ENCODE peak calls at places on chromosome 7, in five cellular contexts. V is neuronal stem cell, Z is trophoblast cell, J is mesenchymal stem cell, N is H1. H is an unnamed sample.

GRCh38 chr7:117399820-117400422 is 27.4 kb downstream of the ASZ1 start:
- DNase-seq in V (no peak), Z (peak; percentile 31), J (no peak), N (no peak), H (no peak)

GRCh38 chr7:139125637-139126036 is 16.1 kb upstream of the ZC3HAV1 start:
- DNase-seq in V (no peak), Z (no peak), J (no peak), N (no peak), H (no peak)

GRCh38 chr7:57403601-57404342 is 46.2 kb upstream of the ZNF716 start:
- DNase-seq in V (no peak), Z (peak; percentile 84), J (no peak), N (no peak), H (no peak)

GRCh38 chr7:122544463-122544862 is 154.5 kb downstream of the RNF133 start:
- DNase-seq in V (no peak), Z (no peak), J (no peak), N (no peak), H (no peak)

GRCh38 chr7:30068117-30068516 is 39.9 kb downstream of the PLEKHA8 start:
- DNase-seq in V (no peak), Z (peak; percentile 94), J (peak; percentile 81), N (no peak), H (no peak)

GRCh38 chr7:104627516-104627915 is 299.1 kb downstream of the LHFPL3 start:
- DNase-seq in V (peak; percentile 47), Z (peak; percentile 51), J (no peak), N (peak; percentile 58), H (peak; percentile 40)

GRCh38 chr7:27767374-27767773 is 27.4 kb downstream of the TAX1BP1 start:
- DNase-seq in V (no peak), Z (no peak), J (no peak), N (no peak), H (no peak)

GRCh38 chr7:115475774-115476407 is 554.0 kb downstream of the MDFIC start:
- DNase-seq in V (peak; percentile 48), Z (no peak), J (peak; percentile 24), N (no peak), H (peak; percentile 56)

GRCh38 chr7:28292826-28293528 is 112.4 kb upstream of the JAZF1 start:
- DNase-seq in V (no peak), Z (no peak), J (no peak), N (no peak), H (no peak)

GRCh38 chr7:75537731-75538130 is 45.6 kb downstream of the SPDYE5 start:
- DNase-seq in V (no peak), Z (no peak), J (no peak), N (no peak), H (no peak)

GRCh38 chr7:12524794-12525386 is 45.6 kb upstream of the SCIN start:
- DNase-seq in V (peak; percentile 24), Z (peak; percentile 85), J (peak; percentile 66), N (no peak), H (no peak)

GRCh38 chr7:2666588-2667250 is 21.3 kb upstream of the AMZ1 start:
- DNase-seq in V (no peak), Z (no peak), J (no peak), N (no peak), H (no peak)

GRCh38 chr7:13989138-13989943 is at the start of gene ETV1:
- DNase-seq in V (peak; percentile 86), Z (peak; percentile 60), J (peak; percentile 88), N (peak; percentile 81), H (peak; percentile 96)

GRCh38 chr7:101232141-101232821 is 5.3 kb downstream of the CLDN15 start:
- DNase-seq in V (no peak), Z (peak; percentile 87), J (no peak), N (peak; percentile 87), H (peak; percentile 74)

GRCh38 chr7:158034571-158034970 is 553.1 kb downstream of the PTPRN2 start:
- DNase-seq in V (no peak), Z (no peak), J (no peak), N (no peak), H (no peak)

GRCh38 chr7:3754488-3755365 is 453.7 kb downstream of the SDK1 start:
- DNase-seq in V (peak; percentile 11), Z (no peak), J (no peak), N (no peak), H (peak; percentile 41)

GRCh38 chr7:25207887-25208286 is 20.4 kb downstream of the NPVF start:
- DNase-seq in V (no peak), Z (no peak), J (no peak), N (no peak), H (no peak)

GRCh38 chr7:43954524-43955228 is 28.4 kb downstream of the UBE2D4 start:
- DNase-seq in V (no peak), Z (peak; percentile 55), J (peak; percentile 71), N (peak; percentile 50), H (peak; percentile 74)
- H2BK12ac ChIP-seq in V (no peak overlapping the region), Z (no peak overlapping the region), J (no peak overlapping the region), N (no peak overlapping the region), H (no peak overlapping the region)

GRCh38 chr7:155267436-155267835 is 30.2 kb upstream of the INSIG1 start:
- DNase-seq in V (no peak), Z (no peak), J (no peak), N (no peak), H (no peak)

GRCh38 chr7:155266440-155266839 is 31.2 kb upstream of the INSIG1 start:
- DNase-seq in V (no peak), Z (peak; percentile 43), J (no peak), N (no peak), H (no peak)

GRCh38 chr7:155265144-155265543 is 32.5 kb upstream of the INSIG1 start:
- DNase-seq in V (no peak), Z (no peak), J (no peak), N (no peak), H (no peak)

GRCh38 chr7:155267023-155267422 is 30.7 kb upstream of the INSIG1 start:
- DNase-seq in V (no peak), Z (no peak), J (no peak), N (no peak), H (no peak)

GRCh38 chr7:155265960-155266359 is 31.7 kb upstream of the INSIG1 start:
- DNase-seq in V (no peak), Z (no peak), J (no peak), N (no peak), H (no peak)
- H2BK12ac ChIP-seq in V (no peak overlapping the region), Z (no peak overlapping the region), J (no peak overlapping the region), N (peak overlapping the region; percentile 92), H (no peak overlapping the region)

GRCh38 chr7:80453699-80454340 is 58.0 kb downstream of the GNAT3 start:
- DNase-seq in V (peak; percentile 3), Z (peak; percentile 22), J (peak; percentile 52), N (no peak), H (no peak)

GRCh38 chr7:80463272-80463920 is 48.5 kb downstream of the GNAT3 start:
- DNase-seq in V (no peak), Z (no peak), J (peak; percentile 27), N (no peak), H (no peak)

GRCh38 chr7:80460857-80461256 is 51.0 kb downstream of the GNAT3 start:
- DNase-seq in V (no peak), Z (no peak), J (no peak), N (no peak), H (no peak)

DNA sequence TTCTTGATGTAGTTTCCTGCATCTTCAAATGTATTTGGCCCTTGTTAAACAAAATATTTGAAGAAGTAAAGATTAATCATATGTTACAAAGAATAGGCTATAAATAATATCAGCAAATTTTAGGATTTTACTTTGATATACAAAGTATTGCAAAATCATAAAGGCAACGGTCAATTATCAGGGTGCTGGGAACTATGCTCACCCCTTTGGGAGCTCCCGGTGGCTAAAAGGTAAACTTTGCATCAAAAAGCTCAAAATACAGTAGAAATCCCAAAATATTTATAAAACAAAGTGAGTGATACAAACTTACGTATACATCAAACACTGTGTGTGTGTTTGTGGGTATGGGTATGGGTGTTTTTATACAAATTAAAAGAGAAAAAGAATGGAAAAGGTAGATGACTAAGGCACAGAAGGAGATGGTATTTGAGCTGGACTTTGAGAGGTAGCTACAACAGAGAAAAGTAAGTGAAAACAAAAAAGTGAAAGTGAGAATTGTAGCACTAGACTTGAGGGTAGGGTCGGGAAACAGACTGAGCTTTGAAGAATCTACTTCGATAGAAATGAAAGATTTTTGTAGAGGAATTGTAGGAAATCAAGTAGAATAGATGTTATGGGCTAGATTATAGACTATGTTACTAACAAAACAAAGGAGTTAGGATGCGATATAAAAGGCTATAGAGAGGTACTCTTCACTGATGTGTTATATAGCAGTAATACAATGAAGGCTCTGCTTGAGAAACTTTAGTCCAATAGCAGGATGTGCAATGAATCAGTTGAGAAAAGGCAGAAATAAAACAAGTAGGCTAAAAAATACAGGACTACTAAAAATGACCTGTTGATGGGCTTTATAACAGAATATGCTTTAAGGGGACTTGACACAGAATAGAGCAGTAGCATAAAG is 52.8 kb downstream of the GNAT3 start:
- DNase-seq in V (no peak), Z (no peak), J (no peak), N (no peak), H (no peak)
- H2BK12ac ChIP-seq in V (no peak overlapping the region), Z (no peak overlapping the region), J (no peak overlapping the region), N (no peak overlapping the region), H (no peak overlapping the region)

GRCh38 chr7:108268200-108268820 is 138.1 kb upstream of the LAMB4 start:
- DNase-seq in V (no peak), Z (no peak), J (no peak), N (no peak), H (no peak)
- H2BK12ac ChIP-seq in V (no peak overlapping the region), Z (no peak overlapping the region), J (no peak overlapping the region), N (no peak overlapping the region), H (no peak overlapping the region)

DNA sequence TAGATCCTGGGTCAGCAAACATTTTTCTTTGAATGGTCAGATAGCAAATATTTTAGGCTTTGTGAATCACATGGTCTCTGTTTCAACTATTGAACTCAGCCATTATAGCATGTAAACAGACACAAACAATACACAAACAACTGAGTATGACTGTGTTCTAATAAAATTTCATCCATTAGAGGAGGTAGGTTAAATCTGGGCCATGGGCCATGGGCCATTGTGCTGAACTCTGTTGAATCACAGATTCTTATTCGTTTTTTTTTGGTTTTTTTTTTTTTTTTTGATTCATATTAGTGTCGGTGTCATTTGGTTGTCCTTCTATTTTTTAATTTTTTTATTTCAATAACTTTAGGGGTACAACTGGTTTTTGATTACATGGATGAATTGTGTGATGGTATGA is 443.8 kb upstream of the GRM3 start:
- DNase-seq in V (no peak), Z (no peak), J (no peak), N (no peak), H (no peak)
- H2BK12ac ChIP-seq in V (no peak overlapping the region), Z (no peak overlapping the region), J (no peak overlapping the region), N (no peak overlapping the region), H (no peak overlapping the region)

GRCh38 chr7:36216063-36216684 is 63.1 kb downstream of the EEPD1 start:
- DNase-seq in V (no peak), Z (peak; percentile 15), J (peak; percentile 61), N (no peak), H (no peak)

GRCh38 chr7:36215017-36215621 is 62.1 kb downstream of the EEPD1 start:
- DNase-seq in V (no peak), Z (no peak), J (no peak), N (no peak), H (peak; percentile 52)

GRCh38 chr7:36217211-36217960 is 64.3 kb downstream of the EEPD1 start:
- DNase-seq in V (no peak), Z (no peak), J (no peak), N (no peak), H (no peak)

GRCh38 chr7:36217961-36218284 is 64.9 kb downstream of the EEPD1 start:
- DNase-seq in V (no peak), Z (no peak), J (no peak), N (no peak), H (no peak)

DNA sequence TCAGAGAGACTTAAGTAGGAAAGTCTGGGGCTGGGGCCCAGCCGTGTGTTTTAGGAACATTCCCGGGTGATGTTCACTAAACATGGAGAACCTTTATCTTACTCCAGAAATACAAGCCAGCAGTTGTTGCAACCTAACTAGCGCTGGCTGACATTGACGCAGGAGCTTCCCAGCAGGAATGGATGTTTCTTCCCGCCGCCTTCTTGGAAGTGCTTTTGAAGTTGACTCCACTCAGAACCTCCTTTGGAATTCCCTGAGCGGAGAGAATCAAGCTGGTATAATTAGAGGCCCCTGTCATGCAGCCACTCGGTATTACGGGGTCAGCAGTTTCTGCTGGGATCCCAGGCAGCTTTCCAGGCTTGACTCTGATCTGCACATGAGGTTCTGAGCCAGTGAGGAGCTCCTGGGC is 61.6 kb downstream of the EEPD1 start:
- DNase-seq in V (no peak), Z (no peak), J (no peak), N (no peak), H (peak; percentile 19)
- H2BK12ac ChIP-seq in V (no peak overlapping the region), Z (no peak overlapping the region), J (no peak overlapping the region), N (no peak overlapping the region), H (no peak overlapping the region)